ENCODE peak calls at places on chromosomes 12 and 14, in four cellular contexts. H is GM13977, M is heart left ventricle, P is T-helper 2 cell. O is an unnamed sample.

GRCh38 chr14:101363880-101364391 is 197.4 kb upstream of the DIO3 start:
- DNase-seq in M (no peak), P (no peak), H (no peak), O (no peak)

GRCh38 chr12:38153737-38154061 is 162.9 kb upstream of the ALG10B start:
- DNase-seq in P (no peak), H (no peak), M (no peak), O (no peak)

GRCh38 chr14:42174357-42174756 is 567.7 kb downstream of the LRFN5 start:
- DNase-seq in P (no peak), H (no peak), M (no peak), O (no peak)

GRCh38 chr14:44113769-44114730 is 393.0 kb downstream of the FSCB start:
- DNase-seq in H (no peak), M (no peak), P (no peak), O (no peak)

GRCh38 chr12:114933428-114934160 is 249.6 kb upstream of the TBX3 start:
- DNase-seq in H (no peak), P (no peak), M (no peak), O (no peak)

GRCh38 chr14:34465069-34465859 is 3.2 kb upstream of the SPTSSA start:
- DNase-seq in P (no peak), M (no peak), H (no peak), O (no peak)

GRCh38 chr12:59744564-59744963 is 148.7 kb downstream of the SLC16A7 start:
- DNase-seq in P (no peak), H (no peak), M (no peak), O (no peak)

GRCh38 chr12:120228041-120228290 is 27.1 kb upstream of the RPLP0 start:
- DNase-seq in M (no peak), P (no peak), H (no peak), O (no peak)

GRCh38 chr14:26887842-26888241 is 290.0 kb upstream of the NOVA1 start:
- DNase-seq in H (no peak), P (no peak), M (peak; percentile 16), O (no peak)

GRCh38 chr12:108907861-108908302 is 28.0 kb downstream of the DAO start:
- DNase-seq in H (no peak), M (no peak), P (no peak), O (no peak)

GRCh38 chr12:23204933-23205778 is 580.2 kb downstream of the ETNK1 start:
- DNase-seq in P (no peak), H (peak; percentile 61), M (no peak), O (peak; percentile 56)

GRCh38 chr14:60179296-60179924 is 14.2 kb upstream of the DHRS7 start:
- DNase-seq in P (no peak), M (no peak), H (no peak), O (no peak)

GRCh38 chr12:104712968-104713367 is 245.1 kb downstream of the SLC41A2 start:
- DNase-seq in H (no peak), M (no peak), P (no peak), O (no peak)

GRCh38 chr14:37142835-37143499 is 29.4 kb downstream of the SLC25A21 start:
- DNase-seq in H (no peak), P (no peak), M (no peak), O (no peak)

GRCh38 chr14:69005432-69006148 is 26.5 kb upstream of the ACTN1 start:
- DNase-seq in M (peak; percentile 34), P (no peak), H (no peak), O (no peak)

GRCh38 chr12:71007736-71008449 is 87.4 kb upstream of the PTPRR start:
- DNase-seq in P (no peak), M (no peak), H (no peak), O (no peak)

GRCh38 chr12:87836190-87836589 is 193.0 kb downstream of the C12orf50 start:
- DNase-seq in H (no peak), M (no peak), P (no peak), O (no peak)

GRCh38 chr14:29376251-29376650 is 551.4 kb downstream of the PRKD1 start:
- DNase-seq in M (no peak), H (no peak), P (no peak), O (no peak)

GRCh38 chr12:84843588-84844144 is 68.9 kb downstream of the SLC6A15 start:
- DNase-seq in H (no peak), P (no peak), M (no peak), O (no peak)

GRCh38 chr14:88002421-88002820 is 2.5 kb upstream of the GPR65 start:
- DNase-seq in M (no peak), H (no peak), P (no peak), O (no peak)

GRCh38 chr12:132459270-132459669 is 30.7 kb upstream of the FBRSL1 start:
- DNase-seq in P (no peak), M (no peak), H (no peak), O (no peak)

GRCh38 chr12:752673-753400 is 458 bp downstream of the WNK1 start:
- DNase-seq in P (peak; percentile 21), M (peak; percentile 63), H (peak; percentile 65), O (peak; percentile 60)

GRCh38 chr14:92430686-92431085 is 82.9 kb upstream of the RIN3 start:
- DNase-seq in P (no peak), H (no peak), M (no peak), O (no peak)

GRCh38 chr14:35347323-35348043 is 55.3 kb downstream of the PSMA6 start:
- DNase-seq in P (no peak), H (no peak), M (no peak), O (no peak)

GRCh38 chr12:4355843-4356327 is 23.6 kb downstream of the FGF23 start:
- DNase-seq in P (no peak), M (no peak), H (no peak), O (peak; percentile 41)

GRCh38 chr12:132502149-132502881 is 12.4 kb downstream of the FBRSL1 start:
- DNase-seq in H (no peak), M (no peak), P (no peak), O (no peak)

GRCh38 chr12:120853188-120853587 is 51.0 kb downstream of the SPPL3 start:
- DNase-seq in H (no peak), M (no peak), P (no peak), O (no peak)

GRCh38 chr14:74886001-74886400 is 4.3 kb downstream of the DLST start:
- DNase-seq in H (no peak), M (no peak), P (no peak), O (no peak)

GRCh38 chr12:99960312-99960711 is 24.4 kb downstream of the ANKS1B start:
- DNase-seq in M (no peak), H (no peak), P (no peak), O (no peak)

GRCh38 chr14:105430535-105430934 is 10.9 kb downstream of the MTA1 start:
- DNase-seq in M (no peak), P (no peak), H (no peak), O (no peak)

GRCh38 chr14:69443296-69443805 is 41.2 kb upstream of the PLEKHD1 start:
- DNase-seq in H (no peak), M (no peak), P (no peak), O (no peak)

GRCh38 chr12:74608376-74608775 is 70.7 kb downstream of the ATXN7L3B start:
- DNase-seq in H (no peak), M (no peak), P (no peak), O (no peak)